ENCODE peak calls at places on chromosomes 12 and 14, in five cellular contexts. F, U, N, X and T are unnamed samples. For H3K4me1, the result is how much of the 10 kb centered on the place peaks cover.

GRCh38 chr12:89230376-89231101 is 121.8 kb downstream of the DUSP6 start:
- DNase-seq in N (no peak), F (no peak), U (no peak), X (peak), T (no peak)

GRCh38 chr12:18320036-18320617 is 58.8 kb downstream of the PIK3C2G start:
- DNase-seq in F (peak), N (no peak), X (peak), U (peak), T (peak)

GRCh38 chr12:124763594-124763979 is 100.1 kb downstream of the SCARB1 start:
- DNase-seq in N (no peak), X (no peak), U (no peak), F (no peak), T (no peak)

GRCh38 chr12:6161124-6161882 is 36.8 kb upstream of the VWF start:
- DNase-seq in U (no peak), F (no peak), N (no peak), X (no peak), T (no peak)

GRCh38 chr12:117032593-117033381 is 66.4 kb downstream of the TESC start:
- DNase-seq in N (no peak), F (no peak), U (no peak), X (no peak), T (peak)

GRCh38 chr12:104886418-104887401 is 71.4 kb downstream of the SLC41A2 start:
- DNase-seq in U (no peak), N (no peak), X (no peak), F (no peak), T (no peak)

GRCh38 chr14:89365071-89365801 is 51.8 kb downstream of the FOXN3 start:
- DNase-seq in X (no peak), N (peak), F (no peak), U (no peak), T (no peak)

GRCh38 chr14:22563987-22564386 is 25.0 kb downstream of the DAD1 start:
- DNase-seq in N (peak), F (no peak), U (no peak), X (no peak), T (no peak)

GRCh38 chr12:124248862-124249825 is 45.7 kb upstream of the RFLNA start:
- DNase-seq in N (no peak), U (no peak), F (no peak), X (no peak), T (no peak)

GRCh38 chr14:106840258-106840657 is 1313.9 kb downstream of the TMEM121 start:
- DNase-seq in X (no peak), N (no peak), F (no peak), U (no peak), T (no peak)

GRCh38 chr14:64723691-64724577 is 19.7 kb downstream of the PLEKHG3 start:
- DNase-seq in F (no peak), N (no peak), X (no peak), U (no peak), T (no peak)

GRCh38 chr12:1595026-1595561 is 713 bp upstream of the FBXL14 start:
- DNase-seq in U (no peak), N (no peak), F (no peak), X (no peak), T (no peak)

GRCh38 chr14:90276627-90277367 is 20.4 kb downstream of the PSMC1 start:
- DNase-seq in U (peak), N (no peak), F (no peak), X (no peak), T (peak)

GRCh38 chr12:45852508-45852907 is 123.0 kb downstream of the ARID2 start:
- DNase-seq in N (no peak), X (no peak), U (no peak), F (no peak), T (no peak)

GRCh38 chr12:3083949-3084348 is 6.8 kb downstream of the TSPAN9 start:
- DNase-seq in F (no peak), X (no peak), N (no peak), U (peak), T (no peak)

GRCh38 chr14:63770187-63770807 is 42.4 kb upstream of the SGPP1 start:
- DNase-seq in F (no peak), X (peak), U (no peak), N (no peak), T (peak)

GRCh38 chr12:42180990-42181611 is 36.4 kb upstream of the GXYLT1 start:
- DNase-seq in N (no peak), X (peak), U (no peak), F (no peak), T (no peak)

GRCh38 chr12:48165089-48166031 is 8.0 kb upstream of the ASB8 start:
- DNase-seq in N (peak), F (peak), U (peak), X (peak), T (peak)

GRCh38 chr14:99036594-99037293 is 235.3 kb downstream of the BCL11B start:
- DNase-seq in U (no peak), N (no peak), X (no peak), F (no peak), T (no peak)

GRCh38 chr12:91256471-91256870 is 73.9 kb upstream of the DCN start:
- DNase-seq in X (no peak), F (no peak), U (no peak), N (no peak), T (no peak)

GRCh38 chr12:64669270-64669842 is 59.1 kb downstream of the RASSF3 start:
- DNase-seq in X (peak), F (no peak), U (no peak), N (peak), T (peak)

GRCh38 chr14:102777711-102778615 is 714 bp downstream of the TRAF3 start:
- DNase-seq in F (no peak), U (peak), N (no peak), X (no peak), T (peak)

GRCh38 chr12:39646963-39647362 is 27.4 kb upstream of the ABCD2 start:
- DNase-seq in F (no peak), X (no peak), N (no peak), U (no peak), T (no peak)

GRCh38 chr12:72471806-72472205 is 199.6 kb downstream of the TRHDE start:
- DNase-seq in F (no peak), U (no peak), N (no peak), X (no peak), T (peak)

GRCh38 chr12:41663487-41664258 is 475.6 kb downstream of the PDZRN4 start:
- DNase-seq in F (peak), N (no peak), U (no peak), X (peak), T (peak)

GRCh38 chr14:93148979-93149378 is 33.3 kb upstream of the ITPK1 start:
- DNase-seq in F (no peak), N (no peak), U (no peak), X (no peak), T (no peak)

GRCh38 chr12:130920711-130921381 is 32.9 kb upstream of the ADGRD1 start:
- DNase-seq in F (no peak), U (no peak), N (no peak), X (no peak), T (no peak)

GRCh38 chr12:131929530-131930456 is 717 bp downstream of the PUS1 start:
- DNase-seq in N (no peak), X (no peak), U (peak), F (peak), T (no peak)

GRCh38 chr12:59500915-59501314 is 94.9 kb upstream of the SLC16A7 start:
- DNase-seq in N (no peak), F (no peak), X (no peak), U (no peak), T (no peak)

GRCh38 chr12:75438052-75438754 is 42.4 kb upstream of the GLIPR1 start:
- DNase-seq in F (no peak), N (no peak), X (no peak), U (no peak), T (no peak)

GRCh38 chr14:84707830-84708229 is 822.1 kb upstream of the FLRT2 start:
- DNase-seq in U (no peak), X (no peak), F (no peak), N (no peak), T (peak)

GRCh38 chr12:94198872-94199271 is 50.5 kb downstream of the PLXNC1 start:
- DNase-seq in U (no peak), X (no peak), F (no peak), N (no peak), T (peak)
- TF ChIP-seq JUNB in U (no peak), X (no peak), F (no peak), N (no peak), T (no peak)

GRCh38 chr12:49972641-49973360 is at the start of gene AQP6:
- DNase-seq in F (no peak), X (no peak), N (no peak), U (no peak), T (no peak)
- H3K4me1 ChIP-seq in F (under half), X (half or more), N (under half), U (under half), T (under half)

GRCh38 chr14:79598339-79598738 is 613.0 kb downstream of the DIO2 start:
- DNase-seq in N (no peak), F (no peak), X (no peak), U (no peak), T (no peak)

GRCh38 chr14:79600406-79600805 is 610.9 kb downstream of the DIO2 start:
- DNase-seq in U (no peak), F (no peak), N (no peak), X (no peak), T (no peak)

GRCh38 chr14:79601579-79601978 is 609.7 kb downstream of the DIO2 start:
- DNase-seq in X (no peak), N (no peak), U (no peak), F (no peak), T (no peak)

GRCh38 chr14:79597561-79597960 is 613.7 kb downstream of the DIO2 start:
- DNase-seq in F (no peak), U (no peak), X (no peak), N (no peak), T (no peak)

GRCh38 chr14:79596531-79596930 is 614.8 kb downstream of the DIO2 start:
- DNase-seq in X (no peak), U (no peak), F (no peak), N (no peak), T (no peak)
- TF ChIP-seq REST in X (no peak), U (no peak), F (no peak), N (no peak), T (no peak)

DNA sequence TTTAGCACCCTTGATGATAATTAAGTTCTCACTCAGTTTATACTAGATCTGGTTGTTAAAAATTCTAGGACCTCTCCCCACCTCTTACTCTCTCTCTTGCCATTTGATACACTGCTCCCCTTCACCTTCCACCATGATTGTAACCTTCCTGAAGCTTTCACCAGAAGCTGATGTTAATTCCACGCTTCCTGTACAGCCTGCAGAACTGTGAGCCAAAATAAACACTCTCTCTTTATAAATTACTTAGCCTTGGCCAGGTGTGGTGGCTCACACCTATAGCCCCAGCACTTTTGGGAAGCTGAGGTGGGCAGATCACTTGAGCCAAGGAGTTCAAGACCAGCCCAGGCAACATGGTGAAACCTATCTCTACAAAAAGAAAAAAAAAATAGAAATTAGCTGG is 11.1 kb upstream of the HECTD4 start:
- DNase-seq in X (no peak), U (no peak), F (no peak), N (no peak), T (no peak)
- TF ChIP-seq JUNB in X (no peak), U (no peak), F (no peak), N (no peak), T (no peak)

GRCh38 chr14:105329411-105330200 is 15.1 kb downstream of the PACS2 start:
- DNase-seq in F (no peak), N (no peak), U (no peak), X (no peak), T (no peak)
- H3K4me1 ChIP-seq in F (under half), N (under half), U (half or more), X (under half), T (under half)

DNA sequence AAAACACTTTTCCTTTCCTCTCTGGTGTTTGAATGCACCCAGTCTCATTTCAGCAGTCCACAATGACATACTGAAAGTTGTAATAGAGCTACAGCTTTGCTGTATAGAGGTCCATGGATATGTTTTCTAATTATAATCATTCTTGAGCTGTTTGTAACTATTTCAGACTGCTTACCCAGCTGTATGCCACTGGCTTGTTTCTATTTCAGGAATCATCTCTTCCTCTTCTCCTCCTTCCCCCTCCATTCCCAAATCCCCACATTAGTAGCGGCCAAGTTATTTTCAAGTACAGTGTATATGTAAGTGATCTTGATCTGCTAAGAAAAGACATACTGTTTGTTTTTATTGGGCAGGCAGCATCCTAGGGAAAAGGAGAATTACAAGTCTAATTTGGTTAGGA is 775.0 kb downstream of the DIO2 start:
- DNase-seq in U (no peak), F (no peak), X (no peak), N (no peak), T (no peak)
- TF ChIP-seq REST in U (no peak), F (no peak), X (no peak), N (no peak), T (no peak)

GRCh38 chr14:68772761-68773381 is 20.0 kb downstream of the ZFP36L1 start:
- DNase-seq in X (no peak), F (no peak), N (no peak), U (no peak), T (no peak)

GRCh38 chr14:68770051-68770450 is 22.8 kb downstream of the ZFP36L1 start:
- DNase-seq in X (no peak), U (no peak), N (no peak), F (no peak), T (no peak)

GRCh38 chr14:68770553-68771286 is 22.1 kb downstream of the ZFP36L1 start:
- DNase-seq in X (no peak), F (no peak), N (no peak), U (no peak), T (no peak)

GRCh38 chr14:68768316-68768715 is 24.6 kb downstream of the ZFP36L1 start:
- DNase-seq in F (no peak), U (no peak), X (no peak), N (no peak), T (no peak)

DNA sequence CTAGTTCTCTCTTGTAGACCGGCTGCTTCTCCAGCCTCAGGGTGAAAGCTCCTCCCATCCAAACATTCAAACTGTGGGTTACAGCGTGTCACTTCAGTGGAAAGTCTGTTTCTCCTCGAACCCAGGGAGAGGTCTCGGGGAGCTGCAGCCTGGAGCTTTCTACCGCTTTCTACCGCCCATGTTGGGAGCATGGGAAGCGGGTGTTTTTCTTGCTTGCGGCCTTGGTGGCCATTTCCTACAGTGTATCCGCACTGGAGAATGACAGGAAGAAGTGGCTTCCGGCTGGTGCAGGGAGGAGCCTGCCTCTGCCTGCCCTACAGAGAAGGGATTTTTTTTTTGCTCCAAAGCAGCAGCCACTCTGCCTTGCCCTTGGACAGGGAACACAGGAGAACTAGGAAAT is 21.2 kb downstream of the ZFP36L1 start:
- DNase-seq in U (no peak), X (no peak), N (no peak), F (no peak), T (no peak)
- TF ChIP-seq JUNB in U (no peak), X (no peak), N (no peak), F (no peak), T (no peak)